ENCODE peak calls at places on chromosomes 5 and 9, in nine cellular contexts. M, E, S, U, D, L, O, H and T are unnamed samples.

GRCh38 chr5:172949426-172949825 is 9.8 kb upstream of the RPL26L1 start:
- DNase-seq in M (no peak), E (no peak), S (no peak), U (no peak), D (no peak), L (no peak), O (no peak), H (no peak), T (no peak)

GRCh38 chr5:14771195-14771594 is 100.4 kb downstream of the ANKH start:
- DNase-seq in M (no peak), E (no peak), S (no peak), U (no peak), D (no peak), L (no peak), O (no peak), H (no peak), T (no peak)

GRCh38 chr5:133113331-133114061 is 61.7 kb downstream of the HSPA4 start:
- DNase-seq in M (peak), E (peak), S (no peak), U (no peak), D (peak), L (no peak), O (peak), H (peak), T (peak)

GRCh38 chr9:125393426-125393825 is 131.8 kb downstream of the GAPVD1 start:
- DNase-seq in M (peak), E (no peak), S (no peak), U (no peak), D (peak), L (no peak), O (no peak), H (peak), T (peak)

GRCh38 chr5:93349613-93350012 is 231.4 kb downstream of the NR2F1-AS1 start:
- DNase-seq in M (peak), E (peak), S (no peak), U (no peak), D (no peak), L (no peak), O (peak), H (peak), T (peak)

GRCh38 chr5:60340965-60341471 is 358.9 kb downstream of the DEPDC1B start:
- DNase-seq in M (no peak), E (no peak), S (no peak), U (peak), D (peak), L (no peak), O (no peak), H (peak), T (no peak)

GRCh38 chr5:115325291-115326019 is 29.0 kb upstream of the CCDC112 start:
- DNase-seq in M (peak), E (no peak), S (no peak), U (no peak), D (no peak), L (no peak), O (no peak), H (no peak), T (no peak)

GRCh38 chr9:98523231-98523901 is 185.4 kb downstream of the GABBR2 start:
- DNase-seq in M (peak), E (peak), S (peak), U (no peak), D (no peak), L (peak), O (no peak), H (peak), T (peak)

GRCh38 chr9:108039491-108039890 is 549.9 kb upstream of the KLF4 start:
- DNase-seq in M (no peak), E (peak), S (no peak), U (no peak), D (no peak), L (no peak), O (no peak), H (no peak), T (no peak)
- TF ChIP-seq CTCF in M (no peak), E (no peak), S (no peak), U (no peak), D (no peak), L (no peak), O (no peak), H (no peak), T (no peak)

GRCh38 chr5:144104086-144104485 is 66.4 kb downstream of the YIPF5 start:
- DNase-seq in M (no peak), E (no peak), S (no peak), U (no peak), D (peak), L (no peak), O (no peak), H (no peak), T (no peak)
- TF ChIP-seq CTCF in M (no peak), E (no peak), S (no peak), U (no peak), D (no peak), L (no peak), O (no peak), H (no peak), T (no peak)

GRCh38 chr5:174409971-174410370 is 314.4 kb upstream of the MSX2 start:
- DNase-seq in M (no peak), E (no peak), S (no peak), U (no peak), D (no peak), L (no peak), O (no peak), H (no peak), T (no peak)
- TF ChIP-seq CTCF in M (no peak), E (no peak), S (no peak), U (no peak), D (no peak), L (no peak), O (no peak), H (no peak), T (no peak)

GRCh38 chr5:147393866-147394265 is 116.0 kb downstream of the DPYSL3 start:
- DNase-seq in M (no peak), E (peak), S (peak), U (no peak), D (no peak), L (peak), O (no peak), H (no peak), T (no peak)

GRCh38 chr5:147390654-147391053 is 119.2 kb downstream of the DPYSL3 start:
- DNase-seq in M (no peak), E (no peak), S (no peak), U (no peak), D (no peak), L (no peak), O (no peak), H (no peak), T (no peak)

GRCh38 chr5:147394273-147394672 is 115.6 kb downstream of the DPYSL3 start:
- DNase-seq in M (no peak), E (no peak), S (no peak), U (no peak), D (no peak), L (no peak), O (no peak), H (no peak), T (no peak)

GRCh38 chr5:147388171-147388977 is 121.5 kb downstream of the DPYSL3 start:
- DNase-seq in M (no peak), E (no peak), S (no peak), U (no peak), D (no peak), L (peak), O (no peak), H (no peak), T (no peak)

GRCh38 chr5:147391781-147392180 is 118.1 kb downstream of the DPYSL3 start:
- DNase-seq in M (peak), E (peak), S (peak), U (no peak), D (peak), L (peak), O (peak), H (peak), T (peak)
- TF ChIP-seq CTCF in M (peak), E (peak), S (peak), U (no peak), D (peak), L (peak), O (peak), H (peak), T (peak)